ENCODE peak calls at places on chromosomes 12 and 14, in four cellular contexts. C is Peyer's patch, M is HAP-1, W is RWPE2. X is an unnamed sample.
A peak's percentile ranks its signal among the peaks of the same experiment; 100 is the strongest.

GRCh38 chr12:91986084-91986483 is 159.6 kb downstream of the BTG1 start:
- DNase-seq in C (no peak), W (no peak), M (peak; percentile 32), X (no peak)

GRCh38 chr12:9244894-9245293 is 36.7 kb upstream of the PZP start:
- DNase-seq in M (no peak), C (no peak), W (no peak), X (no peak)

GRCh38 chr12:111448266-111448830 is 42.6 kb downstream of the SH2B3 start:
- DNase-seq in W (no peak), M (peak; percentile 1), C (peak; percentile 9), X (no peak)

GRCh38 chr12:117032593-117033381 is 66.4 kb downstream of the TESC start:
- DNase-seq in C (no peak), M (no peak), W (peak; percentile 25), X (no peak)

GRCh38 chr12:68018315-68018714 is 29.1 kb downstream of the IFNG-AS1 start:
- DNase-seq in W (no peak), M (no peak), C (no peak), X (no peak)

GRCh38 chr12:52436000-52436827 is 2.0 kb upstream of the KRT75 start:
- DNase-seq in C (no peak), W (peak; percentile 81), M (no peak), X (no peak)

GRCh38 chr12:12439636-12440035 is 82.8 kb downstream of the BORCS5 start:
- DNase-seq in M (no peak), W (peak; percentile 80), C (no peak), X (no peak)

GRCh38 chr14:75597149-75597548 is 18.7 kb downstream of the FLVCR2 start:
- DNase-seq in W (no peak), C (no peak), M (no peak), X (no peak)

GRCh38 chr12:13193403-13194100 is 3.0 kb upstream of the EMP1 start:
- DNase-seq in C (no peak), W (no peak), M (no peak), X (no peak)

GRCh38 chr12:64522807-64523206 is 70.9 kb downstream of the TBK1 start:
- DNase-seq in W (no peak), M (no peak), C (no peak), X (no peak)

GRCh38 chr14:42629553-42629952 is 1022.9 kb downstream of the LRFN5 start:
- DNase-seq in W (no peak), M (no peak), C (no peak), X (no peak)
- H3K9me3 ChIP-seq in W (no peaks in the 10 kb centered on the region), M (no peaks in the 10 kb centered on the region), C (no peaks in the 10 kb centered on the region), X (no peaks in the 10 kb centered on the region)

GRCh38 chr12:132279930-132280329 is 49.5 kb downstream of the GALNT9 start:
- DNase-seq in W (no peak), C (no peak), M (no peak), X (no peak)

GRCh38 chr12:132280436-132280835 is 49.0 kb downstream of the GALNT9 start:
- DNase-seq in W (no peak), M (no peak), C (no peak), X (no peak)

GRCh38 chr12:132279184-132279889 is 50.1 kb downstream of the GALNT9 start:
- DNase-seq in M (no peak), W (no peak), C (peak; percentile 24), X (no peak)

GRCh38 chr12:132282031-132282949 is 47.1 kb downstream of the GALNT9 start:
- DNase-seq in W (no peak), C (no peak), M (no peak), X (no peak)

DNA sequence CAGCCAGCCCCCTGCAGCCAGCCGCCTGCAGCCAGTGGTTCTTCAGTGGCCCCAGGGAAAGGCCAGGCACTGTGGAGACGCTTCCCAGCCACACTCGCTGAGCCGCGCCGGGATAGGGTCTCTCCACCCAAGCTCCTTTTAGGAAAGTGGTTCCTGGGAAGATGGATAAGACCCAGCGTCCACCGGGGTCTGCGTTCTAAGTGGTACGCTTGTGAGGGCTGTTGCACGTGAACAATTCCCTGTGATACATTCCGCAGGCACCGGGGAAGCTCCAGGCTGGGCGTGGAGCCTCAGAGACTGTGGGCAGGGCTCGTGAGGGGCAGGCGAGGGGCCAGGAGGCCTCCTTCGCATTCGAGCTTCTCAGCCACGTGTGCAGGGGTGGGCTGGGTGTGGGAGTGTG is 48.4 kb downstream of the GALNT9 start:
- DNase-seq in M (no peak), C (no peak), W (no peak), X (no peak)
- H3K9me3 ChIP-seq in M (no peaks in the 10 kb centered on the region), C (no peaks in the 10 kb centered on the region), W (no peaks in the 10 kb centered on the region), X (no peaks in the 10 kb centered on the region)

DNA sequence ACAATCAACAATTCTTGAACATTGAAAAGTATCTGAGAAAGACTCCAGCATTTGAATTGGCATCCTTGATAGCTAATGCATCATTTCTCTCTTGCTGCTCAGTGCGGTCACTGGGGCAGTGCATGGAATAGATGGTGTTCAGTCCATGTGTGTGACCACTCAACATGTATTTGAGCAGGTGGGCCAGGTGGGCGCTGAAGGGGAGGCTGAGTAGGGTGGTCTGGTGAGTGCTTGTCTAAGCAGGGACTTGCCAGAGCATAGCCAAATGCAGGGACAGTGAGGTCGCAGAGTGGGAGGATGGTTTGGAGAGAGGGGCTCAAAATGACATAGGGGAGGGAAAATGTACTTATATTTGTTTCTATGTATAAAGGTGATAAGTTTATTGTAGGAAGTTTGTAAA is 409.0 kb downstream of the TMEM121 start:
- DNase-seq in C (no peak), W (peak; percentile 28), M (no peak), X (no peak)
- H3K9me3 ChIP-seq in C (no peaks in the 10 kb centered on the region), W (peaks cover 13% of the 10 kb centered on the region), M (no peaks in the 10 kb centered on the region), X (peaks cover 16% of the 10 kb centered on the region)

GRCh38 chr14:21553266-21553665 is 26.6 kb downstream of the OR10G3 start:
- DNase-seq in W (no peak), C (no peak), M (no peak), X (no peak)
- H3K9me3 ChIP-seq in W (no peaks in the 10 kb centered on the region), C (no peaks in the 10 kb centered on the region), M (no peaks in the 10 kb centered on the region), X (no peaks in the 10 kb centered on the region)

GRCh38 chr14:79551591-79551990 is 659.7 kb downstream of the DIO2 start:
- DNase-seq in M (no peak), C (no peak), W (no peak), X (no peak)

GRCh38 chr14:79544671-79545070 is 666.6 kb downstream of the DIO2 start:
- DNase-seq in C (no peak), M (no peak), W (no peak), X (no peak)

GRCh38 chr14:79552778-79553177 is 658.5 kb downstream of the DIO2 start:
- DNase-seq in W (no peak), C (no peak), M (peak; percentile 9), X (no peak)

GRCh38 chr14:79549515-79549914 is 661.8 kb downstream of the DIO2 start:
- DNase-seq in C (no peak), W (no peak), M (no peak), X (no peak)

GRCh38 chr14:79548836-79549235 is 662.5 kb downstream of the DIO2 start:
- DNase-seq in W (no peak), M (no peak), C (no peak), X (no peak)
- H3K9me3 ChIP-seq in W (no peaks in the 10 kb centered on the region), M (no peaks in the 10 kb centered on the region), C (no peaks in the 10 kb centered on the region), X (no peaks in the 10 kb centered on the region)

DNA sequence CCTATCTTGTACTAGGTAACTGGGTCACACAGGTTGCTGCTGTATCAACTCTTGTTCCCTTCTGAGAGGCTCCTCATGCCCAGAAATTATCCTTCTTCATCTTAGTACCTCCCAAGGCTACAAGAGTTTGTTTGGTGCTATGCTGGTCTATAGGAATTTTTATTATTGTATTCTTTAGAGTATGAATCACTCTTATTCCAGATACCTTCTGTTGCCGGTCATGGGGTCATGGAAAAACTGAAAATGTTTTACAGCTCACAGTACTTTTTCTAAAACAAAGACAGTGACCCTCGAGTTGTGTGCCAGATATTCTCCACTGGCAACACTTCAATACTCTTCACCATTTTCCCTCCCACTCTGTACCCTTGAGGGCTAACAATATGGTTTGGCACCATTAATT is 1598.0 kb upstream of the TMEM132C start:
- DNase-seq in W (no peak), C (no peak), M (no peak), X (no peak)
- H3K9me3 ChIP-seq in W (no peaks in the 10 kb centered on the region), C (no peaks in the 10 kb centered on the region), M (no peaks in the 10 kb centered on the region), X (no peaks in the 10 kb centered on the region)

X was measured in CD4-positive, alpha-beta T cell.